ENCODE peak calls at places on chromosomes 16 and 17, in six cellular contexts. F is sigmoid colon, G is kidney, X is A549, B is stomach, Z is cardiac muscle cell. A is an unnamed sample. For H3K4me1, the result is how much of the 10 kb centered on the place peaks cover.

GRCh38 chr16:50657251-50657650 is 23.9 kb downstream of the SNX20 start:
- DNase-seq in B (no peak), X (no peak), Z (no peak), F (no peak), G (peak), A (no peak)

GRCh38 chr16:78543066-78543465 is 443.6 kb downstream of the WWOX start:
- DNase-seq in Z (no peak), G (no peak), B (no peak), F (no peak), X (no peak), A (no peak)

GRCh38 chr17:63932008-63932561 is at the start of gene CD79B:
- DNase-seq in G (peak), B (no peak), X (no peak), Z (no peak), F (no peak), A (peak)

GRCh38 chr16:17773698-17774101 is 302.9 kb upstream of the XYLT1 start:
- DNase-seq in X (no peak), F (no peak), Z (no peak), G (no peak), B (no peak), A (no peak)

GRCh38 chr16:4303973-4304372 is 11.9 kb upstream of the GLIS2 start:
- DNase-seq in Z (no peak), F (no peak), G (no peak), B (no peak), X (no peak), A (no peak)

GRCh38 chr16:68396481-68396880 is 51.8 kb downstream of the SMPD3 start:
- DNase-seq in B (peak), G (peak), Z (peak), X (peak), F (no peak), A (peak)

GRCh38 chr17:76645481-76645880 is 1.9 kb upstream of the ST6GALNAC1 start:
- DNase-seq in F (no peak), Z (no peak), X (no peak), B (peak), G (no peak), A (no peak)

GRCh38 chr16:13994239-13995106 is 74.5 kb downstream of the ERCC4 start:
- DNase-seq in Z (peak), F (no peak), X (no peak), B (no peak), G (no peak), A (no peak)

GRCh38 chr17:45579529-45580495 is 89.3 kb upstream of the PLEKHM1 start:
- DNase-seq in X (peak), Z (peak), G (no peak), B (no peak), F (no peak), A (no peak)

DNA sequence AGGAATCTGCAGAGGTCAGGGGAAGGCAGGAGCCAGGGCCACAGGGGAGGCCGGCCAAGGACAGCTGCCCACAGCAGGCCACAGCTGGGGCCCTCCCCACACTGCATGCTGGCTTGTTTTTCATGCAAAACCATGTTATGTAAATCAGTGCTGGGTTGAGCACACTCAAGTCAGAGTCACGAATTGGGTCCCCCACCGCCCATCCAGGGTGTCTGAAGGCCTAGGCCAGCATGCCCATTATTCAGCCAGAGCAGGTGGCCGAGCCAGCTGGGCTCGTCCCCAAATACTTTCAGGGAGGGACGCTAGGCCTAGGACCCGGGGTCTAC is 51.2 kb upstream of the TOB1 start:
- DNase-seq in X (no peak), Z (no peak), G (peak), B (no peak), F (no peak), A (no peak)
- H3K4me1 ChIP-seq in X (half or more), Z (under half), G (under half), B (half or more), F (under half), A (under half)

DNA sequence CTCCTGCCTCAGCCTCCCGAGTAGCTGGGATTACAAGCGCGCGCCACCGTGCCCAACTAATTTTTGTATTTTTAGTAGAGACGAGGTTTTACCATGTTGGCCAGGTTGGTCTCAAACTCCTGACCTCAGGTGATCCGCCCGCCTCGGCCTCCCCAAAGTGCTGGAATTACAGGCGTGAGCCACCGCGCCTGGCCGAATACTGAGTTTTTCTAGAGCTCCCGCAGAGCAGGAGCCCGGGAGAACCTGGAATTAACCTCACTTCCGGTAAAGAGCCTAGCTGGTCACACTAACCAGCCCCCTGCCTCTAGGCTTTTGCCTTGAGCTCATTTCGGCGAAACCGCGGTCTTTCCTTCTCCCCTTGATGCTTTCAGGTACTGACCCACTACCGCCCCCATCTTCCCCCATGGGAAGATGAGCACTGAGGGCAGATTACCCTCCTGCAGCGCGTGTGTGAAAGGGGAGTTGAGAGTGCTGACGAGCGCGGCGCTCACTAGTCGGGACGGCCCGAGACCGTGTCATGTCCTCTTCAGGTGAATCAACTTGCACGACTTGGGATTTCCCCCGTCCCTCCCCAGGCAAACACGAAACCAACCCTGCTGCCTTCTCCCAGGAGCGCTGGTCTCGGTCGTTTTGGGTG is 743 bp upstream of the NEK8 start:
- DNase-seq in G (peak), B (peak), F (peak), Z (peak), X (peak), A (peak)
- H3K4me3 ChIP-seq in G (peak), B (peak), F (peak), Z (peak), X (peak), A (peak)

DNA sequence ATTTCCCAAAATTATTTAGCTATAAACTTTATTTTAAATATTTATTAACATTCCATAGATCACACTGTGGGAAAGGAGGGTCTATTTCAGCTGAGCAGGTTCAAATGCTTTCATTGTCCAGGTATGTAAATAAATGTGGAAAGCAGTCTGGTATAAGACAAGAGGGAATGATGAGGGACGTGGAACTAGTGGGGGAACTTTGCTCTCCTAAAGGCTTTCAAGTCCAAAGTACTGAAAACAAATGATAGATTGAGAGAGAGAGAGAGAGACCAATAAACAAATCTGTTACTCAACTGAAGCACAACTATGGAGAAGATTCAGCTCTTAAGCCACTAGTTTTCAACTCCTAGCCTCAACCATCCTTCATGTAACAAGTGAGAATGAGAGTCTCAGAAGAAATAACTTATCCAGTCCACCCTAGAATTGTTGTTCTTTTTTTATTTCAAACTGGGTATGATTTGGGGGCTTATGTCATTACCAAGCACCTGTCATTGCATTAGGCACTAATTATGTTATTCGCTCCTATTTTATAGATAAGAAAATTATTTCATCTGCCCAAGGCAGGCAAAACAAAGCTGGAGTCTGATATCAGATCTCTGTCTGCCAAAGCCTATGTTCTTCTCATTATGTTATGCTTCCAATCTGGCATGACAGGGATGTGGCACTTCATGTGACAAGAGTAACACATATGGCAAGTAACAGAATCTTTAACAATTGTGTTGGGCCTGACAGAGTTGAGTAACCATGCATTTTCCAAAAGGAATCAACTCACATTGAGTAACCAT is 61.4 kb upstream of the TOM1L1 start:
- DNase-seq in F (no peak), X (no peak), B (no peak), G (no peak), Z (no peak), A (no peak)
- H3K27ac ChIP-seq in F (no peak), X (no peak), B (no peak), G (no peak), Z (no peak), A (no peak)

DNA sequence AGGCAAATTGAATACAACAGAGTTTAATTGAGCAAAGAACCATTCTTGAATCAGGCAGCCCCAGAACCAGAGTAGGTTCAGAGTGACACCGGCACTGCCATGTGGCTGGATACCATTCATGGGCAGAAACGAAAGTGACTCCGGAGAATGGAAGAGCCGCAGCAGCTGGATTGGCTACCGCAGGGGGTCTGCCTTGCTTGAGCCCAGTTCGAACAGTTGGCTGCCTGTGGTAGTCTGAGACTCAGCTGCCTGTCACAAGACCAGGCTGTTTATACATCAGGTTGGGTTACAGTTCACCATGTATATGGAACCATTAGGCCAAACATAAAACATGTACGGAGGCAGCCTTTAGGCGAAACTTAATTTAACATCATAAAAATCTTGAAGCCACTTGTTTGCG is 205.2 kb upstream of the CHMP6 start:
- DNase-seq in Z (no peak), X (no peak), F (no peak), B (no peak), G (no peak), A (no peak)
- H3K4me1 ChIP-seq in Z (under half), X (half or more), F (half or more), B (half or more), G (under half), A (half or more)

GRCh38 chr16:30896203-30896889 is at the start of gene CTF1:
- DNase-seq in Z (peak), F (peak), B (peak), X (no peak), G (peak), A (peak)

GRCh38 chr16:30893744-30894539 is at the start of gene BCL7C:
- DNase-seq in F (peak), Z (peak), X (peak), B (peak), G (peak), A (peak)

GRCh38 chr16:30893082-30893743 is 664 bp downstream of the BCL7C start:
- DNase-seq in X (no peak), G (peak), B (no peak), F (no peak), Z (no peak), A (peak)

GRCh38 chr16:30895592-30896202 is 717 bp upstream of the CTF1 start:
- DNase-seq in F (no peak), Z (no peak), G (peak), X (peak), B (no peak), A (peak)

GRCh38 chr16:30894540-30895368 is 877 bp upstream of the BCL7C start:
- DNase-seq in B (no peak), F (no peak), G (no peak), X (no peak), Z (no peak), A (no peak)
- H3K4me3 ChIP-seq in B (peak), F (peak), G (peak), X (peak), Z (peak), A (peak)

GRCh38 chr16:31033709-31034492 is 543 bp downstream of the STX4 start:
- DNase-seq in F (peak), G (peak), Z (peak), B (peak), X (peak), A (peak)
- H3K27ac ChIP-seq in F (peak), G (peak), Z (peak), B (peak), X (peak), A (peak)

DNA sequence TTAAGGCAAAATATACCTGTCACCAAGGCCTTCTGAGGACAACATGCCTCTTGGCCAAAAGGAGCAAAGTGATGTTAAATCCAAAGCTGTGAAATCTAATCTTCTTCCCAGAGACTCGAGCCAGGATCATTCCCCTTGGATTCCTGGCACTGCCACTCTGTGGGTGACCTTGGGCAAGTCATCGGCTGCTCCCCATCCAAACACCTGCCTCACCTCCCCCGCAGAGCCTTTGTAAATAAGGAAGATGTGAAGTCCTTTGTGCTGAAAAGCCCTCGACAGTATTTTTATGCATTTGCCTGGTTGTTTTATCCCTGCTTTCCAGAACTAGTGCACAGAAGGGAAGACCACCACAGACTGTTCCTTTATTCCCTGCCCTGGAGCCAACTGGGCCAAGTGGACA is 5.4 kb upstream of the CEP295NL start:
- DNase-seq in F (no peak), X (no peak), G (no peak), B (no peak), Z (no peak), A (no peak)
- H3K4me1 ChIP-seq in F (half or more), X (under half), G (under half), B (half or more), Z (under half), A (under half)

GRCh38 chr17:2796164-2797140 is at the start of gene RAP1GAP2:
- DNase-seq in Z (no peak), B (peak), F (peak), X (no peak), G (peak), A (peak)
- H3K4me3 ChIP-seq in Z (no peak), B (peak), F (peak), X (no peak), G (no peak), A (peak)

A was measured in spleen.